ENCODE peak calls at places on chromosomes 2 and 18, in eight cellular contexts. P is epithelial cell of prostate; I is AG04450; C is activated naive CD4-positive, alpha-beta T cell treated with anti-CD3 and anti-CD28 coated beads for 36 hours; J is amniotic epithelial cell; Z is Kasumi-1; R is GM04504; K is anterior cingulate cortex. E is an unnamed sample.
A peak's percentile ranks its signal among the peaks of the same experiment; 100 is the strongest.

GRCh38 chr2:237627463-237628321 is at the start of gene LRRFIP1:
- DNase-seq in P (no peak), I (no peak), C (peak; percentile 32), J (no peak), Z (no peak), R (no peak), K (no peak), E (no peak)

GRCh38 chr18:79507546-79508480 is 112.1 kb downstream of the NFATC1 start:
- DNase-seq in P (no peak), I (no peak), C (peak; percentile 49), J (peak; percentile 38), Z (peak; percentile 21), R (peak; percentile 30), K (peak; percentile 65), E (no peak)

GRCh38 chr18:3995476-3996102 is 459.5 kb downstream of the DLGAP1 start:
- DNase-seq in P (no peak), I (peak; percentile 54), C (peak; percentile 78), J (peak; percentile 80), Z (peak; percentile 51), R (peak; percentile 25), K (peak; percentile 4), E (peak; percentile 60)

GRCh38 chr2:10647451-10647850 is 42.3 kb downstream of the NOL10 start:
- DNase-seq in P (no peak), I (no peak), C (no peak), J (no peak), Z (no peak), R (no peak), K (no peak), E (no peak)

GRCh38 chr2:120389036-120389391 is 43.1 kb downstream of the INHBB start:
- DNase-seq in P (no peak), I (no peak), C (no peak), J (no peak), Z (no peak), R (no peak), K (no peak), E (no peak)

GRCh38 chr18:26425148-26425531 is 123.2 kb downstream of the KCTD1 start:
- DNase-seq in P (no peak), I (no peak), C (no peak), J (peak; percentile 89), Z (no peak), R (no peak), K (no peak), E (no peak)

GRCh38 chr2:71706121-71706520 is 252.8 kb downstream of the DYSF start:
- DNase-seq in P (no peak), I (no peak), C (no peak), J (no peak), Z (no peak), R (no peak), K (no peak), E (no peak)

GRCh38 chr18:43620936-43621335 is 343.6 kb upstream of the SYT4 start:
- DNase-seq in P (no peak), I (no peak), C (no peak), J (peak; percentile 13), Z (peak; percentile 51), R (peak; percentile 4), K (no peak), E (no peak)

GRCh38 chr2:85843543-85843942 is 45.2 kb downstream of the ST3GAL5 start:
- DNase-seq in P (no peak), I (no peak), C (peak; percentile 53), J (no peak), Z (peak; percentile 17), R (no peak), K (no peak), E (no peak)

GRCh38 chr18:51425889-51426288 is 228.4 kb upstream of the MEX3C start:
- DNase-seq in P (no peak), I (no peak), C (peak; percentile 7), J (no peak), Z (no peak), R (no peak), K (no peak), E (no peak)

GRCh38 chr2:114022360-114023085 is 132.6 kb downstream of the ACTR3 start:
- DNase-seq in P (peak; percentile 92), I (peak; percentile 55), C (no peak), J (peak; percentile 47), Z (no peak), R (peak; percentile 17), K (no peak), E (peak; percentile 45)

GRCh38 chr2:153077311-153077710 is 358.9 kb downstream of the ARL6IP6 start:
- DNase-seq in P (no peak), I (no peak), C (no peak), J (no peak), Z (no peak), R (no peak), K (no peak), E (no peak)

GRCh38 chr18:79987566-79987965 is 797 bp downstream of the TXNL4A start:
- DNase-seq in P (no peak), I (no peak), C (no peak), J (peak; percentile 42), Z (no peak), R (no peak), K (no peak), E (no peak)

GRCh38 chr2:60484080-60484737 is 69.2 kb downstream of the BCL11A start:
- DNase-seq in P (no peak), I (peak; percentile 29), C (no peak), J (peak; percentile 42), Z (no peak), R (peak; percentile 30), K (no peak), E (peak; percentile 54)

GRCh38 chr2:188976545-188977268 is 2.5 kb downstream of the COL3A1 start:
- DNase-seq in P (peak; percentile 3), I (no peak), C (no peak), J (peak; percentile 78), Z (no peak), R (no peak), K (no peak), E (peak; percentile 23)

GRCh38 chr2:151315381-151315903 is 26.0 kb upstream of the NMI start:
- DNase-seq in P (no peak), I (no peak), C (no peak), J (peak; percentile 72), Z (no peak), R (peak; percentile 45), K (peak; percentile 51), E (no peak)

GRCh38 chr18:45287531-45287930 is 327.7 kb upstream of the SLC14A2 start:
- DNase-seq in P (no peak), I (no peak), C (no peak), J (no peak), Z (no peak), R (no peak), K (no peak), E (no peak)

GRCh38 chr18:41126541-41127235 is 828.3 kb upstream of the PIK3C3 start:
- DNase-seq in P (no peak), I (no peak), C (no peak), J (peak; percentile 61), Z (no peak), R (peak; percentile 44), K (no peak), E (peak; percentile 13)

GRCh38 chr18:48711651-48712486 is 173.0 kb downstream of the CTIF start:
- DNase-seq in P (no peak), I (no peak), C (peak; percentile 31), J (no peak), Z (peak; percentile 30), R (no peak), K (peak; percentile 41), E (no peak)

GRCh38 chr2:159419403-159419802 is 132.9 kb upstream of the WDSUB1 start:
- DNase-seq in P (no peak), I (no peak), C (no peak), J (no peak), Z (no peak), R (no peak), K (no peak), E (no peak)

GRCh38 chr2:198815626-198816025 is 642.1 kb downstream of the SATB2 start:
- DNase-seq in P (no peak), I (no peak), C (no peak), J (no peak), Z (no peak), R (no peak), K (no peak), E (no peak)

GRCh38 chr18:54090856-54091255 is 133.6 kb downstream of the MBD2 start:
- DNase-seq in P (no peak), I (no peak), C (no peak), J (no peak), Z (no peak), R (no peak), K (no peak), E (no peak)

GRCh38 chr18:73615506-73615905 is 532.1 kb downstream of the FBXO15 start:
- DNase-seq in P (no peak), I (no peak), C (no peak), J (peak; percentile 17), Z (no peak), R (no peak), K (peak; percentile 3), E (no peak)

GRCh38 chr2:29528891-29529520 is 392.4 kb downstream of the ALK start:
- DNase-seq in P (no peak), I (peak; percentile 51), C (peak; percentile 45), J (peak; percentile 48), Z (no peak), R (peak; percentile 24), K (no peak), E (peak; percentile 19)

GRCh38 chr2:64448069-64448468 is 5.9 kb upstream of the LGALSL start:
- DNase-seq in P (no peak), I (no peak), C (no peak), J (no peak), Z (no peak), R (no peak), K (peak; percentile 57), E (no peak)

GRCh38 chr18:26470011-26470637 is 78.2 kb downstream of the KCTD1 start:
- DNase-seq in P (no peak), I (peak; percentile 55), C (no peak), J (no peak), Z (no peak), R (peak; percentile 73), K (no peak), E (no peak)